ENCODE peak calls at places on chromosomes 16 and 17, in six cellular contexts. P, O, E, J, D and S are unnamed samples.

GRCh38 chr17:51636291-51636690 is 375.9 kb downstream of the UTP18 start:
- DNase-seq in D (no peak), E (no peak), O (no peak), P (no peak), J (no peak), S (no peak)

GRCh38 chr17:40432864-40433528 is 10.3 kb upstream of the IGFBP4 start:
- DNase-seq in D (peak; percentile 83), E (peak; percentile 88), O (peak; percentile 66), J (no peak), P (no peak), S (no peak)

GRCh38 chr17:78534492-78535284 is 42.5 kb downstream of the DNAH17 start:
- DNase-seq in E (no peak), O (no peak), D (no peak), J (no peak), P (no peak), S (no peak)

GRCh38 chr17:1461193-1461944 is 5.3 kb upstream of the CRK start:
- DNase-seq in J (no peak), O (no peak), D (no peak), E (no peak), P (no peak), S (no peak)

GRCh38 chr16:5972747-5973146 is 875.2 kb upstream of the EEF2KMT start:
- DNase-seq in J (no peak), P (no peak), D (no peak), E (no peak), O (no peak), S (no peak)

GRCh38 chr16:82082543-82083244 is 47.6 kb downstream of the HSD17B2 start:
- DNase-seq in P (peak; percentile 15), J (peak; percentile 51), O (no peak), E (no peak), D (peak; percentile 15), S (peak; percentile 37)

GRCh38 chr17:8163978-8164814 is 1.4 kb upstream of the VAMP2 start:
- DNase-seq in P (peak; percentile 44), O (peak; percentile 90), J (no peak), D (peak; percentile 22), E (peak; percentile 86), S (no peak)

GRCh38 chr17:65698381-65699061 is 137.1 kb upstream of the AXIN2 start:
- DNase-seq in D (peak; percentile 92), O (no peak), E (no peak), P (no peak), J (peak; percentile 88), S (peak; percentile 20)

GRCh38 chr16:12876778-12877177 is 24.6 kb upstream of the SHISA9 start:
- DNase-seq in O (no peak), E (no peak), P (no peak), J (no peak), D (no peak), S (no peak)

GRCh38 chr17:77207689-77208216 is 67.0 kb downstream of the SEC14L1 start:
- DNase-seq in P (no peak), D (no peak), E (no peak), J (no peak), O (no peak), S (no peak)

GRCh38 chr17:77208856-77209255 is 68.1 kb downstream of the SEC14L1 start:
- DNase-seq in O (no peak), E (no peak), J (no peak), D (no peak), P (no peak), S (no peak)

GRCh38 chr17:77206557-77206956 is 65.8 kb downstream of the SEC14L1 start:
- DNase-seq in E (no peak), P (no peak), J (no peak), O (no peak), D (no peak), S (no peak)

GRCh38 chr17:77209330-77209748 is 68.6 kb downstream of the SEC14L1 start:
- DNase-seq in D (no peak), P (no peak), J (no peak), E (no peak), O (no peak), S (no peak)

DNA sequence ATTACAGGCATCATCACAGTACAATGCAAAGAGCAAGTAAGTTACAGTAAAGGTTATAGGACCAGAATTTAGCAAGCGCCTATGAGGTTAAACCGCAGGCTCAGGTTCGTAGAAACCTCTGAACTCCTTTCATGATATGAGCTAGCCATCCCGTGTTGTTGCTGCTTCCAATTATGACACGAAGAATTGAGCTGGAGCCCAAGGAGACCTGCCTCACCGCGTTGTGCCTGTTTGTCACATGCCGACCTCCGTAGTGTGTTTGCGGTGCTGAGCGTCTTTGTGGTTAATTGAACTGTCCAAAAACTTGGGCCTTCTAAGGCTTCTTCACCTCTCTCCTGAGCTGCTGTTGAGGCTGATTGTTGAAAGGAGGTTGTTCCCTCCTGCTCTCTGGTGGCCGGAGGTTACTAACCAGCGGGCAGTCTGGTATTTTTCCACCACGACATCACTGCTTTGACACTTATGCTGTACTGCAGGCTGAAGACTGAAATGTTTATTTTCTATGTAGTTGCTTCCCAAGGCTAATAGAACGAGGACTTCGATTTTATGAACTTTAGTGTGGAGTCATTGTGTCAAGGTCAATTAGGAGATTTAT is 67.5 kb downstream of the SEC14L1 start:
- DNase-seq in J (no peak), P (no peak), E (peak; percentile 48), O (peak; percentile 47), D (peak; percentile 66), S (no peak)
- TF ChIP-seq CTCF in J (peak; percentile 20), P (no peak), E (no peak), O (peak; percentile 16), D (peak; percentile 48), S (no peak)

GRCh38 chr17:45292696-45293412 is 24.0 kb downstream of the MAP3K14 start:
- DNase-seq in E (no peak), O (no peak), P (no peak), J (no peak), D (no peak), S (no peak)

GRCh38 chr17:45294506-45294905 is 22.3 kb downstream of the MAP3K14 start:
- DNase-seq in P (no peak), J (no peak), D (peak; percentile 97), E (no peak), O (peak; percentile 64), S (no peak)

GRCh38 chr17:45296003-45296832 is 20.6 kb downstream of the MAP3K14 start:
- DNase-seq in O (no peak), P (peak; percentile 74), D (peak; percentile 74), E (no peak), J (no peak), S (peak; percentile 76)

GRCh38 chr17:45291170-45291805 is 25.5 kb downstream of the MAP3K14 start:
- DNase-seq in J (no peak), O (no peak), P (no peak), D (no peak), E (no peak), S (no peak)

GRCh38 chr17:45293413-45294211 is 23.2 kb downstream of the MAP3K14 start:
- DNase-seq in D (peak; percentile 89), E (peak; percentile 93), O (peak; percentile 75), J (peak; percentile 89), P (no peak), S (peak; percentile 66)
- TF ChIP-seq CTCF in D (no peak), E (no peak), O (no peak), J (no peak), P (peak; percentile 7), S (peak; percentile 40)

GRCh38 chr16:56605475-56605874 is 2.9 kb upstream of the MT2A start:
- DNase-seq in O (no peak), E (no peak), D (no peak), P (no peak), J (no peak), S (no peak)

GRCh38 chr16:56601325-56601724 is 7.1 kb upstream of the MT2A start:
- DNase-seq in D (no peak), E (no peak), O (no peak), P (no peak), J (no peak), S (no peak)

GRCh38 chr16:56606071-56606687 is 2.2 kb upstream of the MT2A start:
- DNase-seq in E (peak; percentile 84), O (no peak), P (no peak), J (no peak), D (peak; percentile 92), S (no peak)

GRCh38 chr16:56604966-56605365 is 3.4 kb upstream of the MT2A start:
- DNase-seq in P (no peak), J (no peak), E (no peak), O (no peak), D (no peak), S (no peak)

DNA sequence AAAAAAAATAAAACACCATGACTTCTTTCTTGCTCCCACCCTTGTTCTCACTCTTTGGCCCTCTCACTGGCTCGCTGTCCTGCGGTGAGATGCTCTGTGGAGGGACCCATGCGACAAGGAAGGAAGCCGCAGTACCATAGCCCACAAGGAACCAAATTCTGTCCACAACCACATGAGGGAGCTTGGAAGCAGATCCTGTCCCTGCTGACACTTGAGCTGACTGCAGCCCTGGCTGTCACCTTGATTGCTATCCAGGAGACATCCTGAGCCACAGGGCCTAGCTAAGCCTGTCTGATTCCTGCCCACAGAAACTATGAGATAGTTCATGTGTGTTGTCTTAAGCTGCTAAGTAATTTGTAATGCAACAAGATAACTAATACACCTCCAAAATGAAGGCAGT is 4.8 kb upstream of the MT2A start:
- DNase-seq in O (peak; percentile 65), E (no peak), P (no peak), D (peak; percentile 27), J (no peak), S (no peak)
- TF ChIP-seq CTCF in O (peak; percentile 57), E (peak; percentile 8), P (peak; percentile 27), D (peak; percentile 43), J (peak; percentile 41), S (peak; percentile 48)

GRCh38 chr16:11213799-11214198 is 42.2 kb downstream of the SOCS1 start:
- DNase-seq in J (no peak), E (no peak), D (no peak), O (no peak), P (no peak), S (no peak)

GRCh38 chr16:11215935-11216556 is 40.0 kb downstream of the SOCS1 start:
- DNase-seq in E (no peak), P (no peak), O (no peak), D (peak; percentile 39), J (no peak), S (no peak)

GRCh38 chr16:11217651-11218323 is 38.2 kb downstream of the SOCS1 start:
- DNase-seq in O (no peak), J (no peak), E (no peak), D (no peak), P (no peak), S (no peak)

GRCh38 chr16:11219188-11219587 is 36.8 kb downstream of the SOCS1 start:
- DNase-seq in J (no peak), O (no peak), E (no peak), D (no peak), P (no peak), S (no peak)

DNA sequence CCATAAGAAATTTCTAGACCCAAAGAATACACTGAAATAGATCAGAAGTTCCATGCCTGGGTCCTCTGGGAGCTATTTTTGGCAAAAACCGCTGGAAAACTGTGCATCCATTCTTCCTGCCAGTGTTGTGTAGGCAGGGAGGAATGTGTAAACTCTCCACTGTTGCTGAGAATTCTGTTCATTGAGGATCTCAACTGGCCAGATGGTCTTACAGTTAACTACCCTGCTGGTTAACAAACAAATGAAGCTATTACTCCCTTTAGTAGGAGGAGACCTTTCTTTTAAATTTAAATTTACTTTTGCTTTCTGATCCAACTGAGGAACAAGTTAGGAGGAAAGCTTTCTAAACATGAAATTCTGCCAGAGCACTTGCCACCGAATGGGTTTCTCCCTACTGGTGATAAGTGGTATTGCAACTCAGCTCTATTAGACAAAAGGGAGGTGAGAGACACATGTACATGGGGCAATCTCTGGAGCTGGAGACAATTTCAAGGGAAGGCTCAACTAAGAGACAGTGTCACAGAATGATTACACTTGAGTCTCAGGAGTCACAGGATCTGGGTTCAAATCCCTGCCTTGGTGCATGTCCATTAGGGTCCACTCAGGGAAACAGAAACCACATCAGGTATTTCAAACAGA is 37.6 kb downstream of the SOCS1 start:
- DNase-seq in O (no peak), J (no peak), P (no peak), E (no peak), D (no peak), S (no peak)
- TF ChIP-seq CTCF in O (peak; percentile 50), J (peak; percentile 48), P (peak; percentile 37), E (no peak), D (peak; percentile 66), S (peak; percentile 59)